ENCODE peak calls at places on chromosomes 5 and 9, in four cellular contexts. U is right lobe of liver, O is prostate gland, G is psoas muscle. D is an unnamed sample. For H3K9me3, the result is how much of the 10 kb centered on the place peaks cover.

GRCh38 chr9:136171009-136171800 is 33.7 kb downstream of the LHX3 start:
- DNase-seq in U (no peak), O (no peak), G (no peak), D (no peak)

GRCh38 chr5:126335871-126336270 is 87.3 kb upstream of the GRAMD2B start:
- DNase-seq in O (no peak), G (no peak), U (no peak), D (no peak)

GRCh38 chr9:133470427-133470924 is 8.4 kb downstream of the SLC2A6 start:
- DNase-seq in U (no peak), O (no peak), G (no peak), D (no peak)

GRCh38 chr5:97528941-97529340 is 345.9 kb upstream of the RIOK2 start:
- DNase-seq in U (no peak), G (no peak), O (no peak), D (peak)

GRCh38 chr9:107858260-107858659 is 368.7 kb upstream of the KLF4 start:
- DNase-seq in O (no peak), G (no peak), U (no peak), D (no peak)

GRCh38 chr5:87004101-87004500 is 263.6 kb upstream of the RASA1 start:
- DNase-seq in O (no peak), U (no peak), G (no peak), D (no peak)

GRCh38 chr5:68332546-68332945 is 117.0 kb downstream of the PIK3R1 start:
- DNase-seq in G (no peak), O (no peak), U (no peak), D (no peak)

GRCh38 chr9:89714316-89714715 is 109.5 kb downstream of the GADD45G start:
- DNase-seq in O (peak), U (no peak), G (no peak), D (peak)

GRCh38 chr5:59119480-59119879 is 536.6 kb downstream of the RAB3C start:
- DNase-seq in U (no peak), G (no peak), O (no peak), D (no peak)

GRCh38 chr9:85172001-85172978 is 502.8 kb downstream of the NTRK2 start:
- DNase-seq in G (no peak), U (no peak), O (no peak), D (peak)

GRCh38 chr9:118896356-118897000 is 472.8 kb downstream of the BRINP1 start:
- DNase-seq in O (no peak), U (no peak), G (no peak), D (peak)

GRCh38 chr5:10590226-10591047 is 26.6 kb downstream of the ANKRD33B start:
- DNase-seq in O (no peak), G (no peak), U (no peak), D (peak)

GRCh38 chr5:152883061-152883460 is 478.0 kb upstream of the NMUR2 start:
- DNase-seq in G (no peak), U (no peak), O (no peak), D (no peak)

GRCh38 chr9:116800074-116800473 is 113.0 kb downstream of the TRIM32 start:
- DNase-seq in O (no peak), U (no peak), G (no peak), D (no peak)

GRCh38 chr9:16154570-16155078 is 601.8 kb downstream of the CCDC171 start:
- DNase-seq in U (peak), G (peak), O (peak), D (peak)

GRCh38 chr9:12698986-12699385 is 5.8 kb downstream of the TYRP1 start:
- DNase-seq in G (no peak), U (no peak), O (no peak), D (no peak)

GRCh38 chr5:92581690-92582089 is 999.3 kb downstream of the NR2F1-AS1 start:
- DNase-seq in O (no peak), U (no peak), G (no peak), D (no peak)

GRCh38 chr5:54624671-54625583 is 107.4 kb downstream of the SNX18 start:
- DNase-seq in O (no peak), U (no peak), G (no peak), D (no peak)

GRCh38 chr5:116115163-116115562 is 30.3 kb downstream of the COMMD10 start:
- DNase-seq in O (no peak), G (no peak), U (no peak), D (no peak)

GRCh38 chr9:1231998-1232919 is 182.1 kb downstream of the DMRT2 start:
- DNase-seq in G (peak), O (peak), U (peak), D (peak)

GRCh38 chr5:178765753-178766300 is 35.4 kb upstream of the ZNF354A start:
- DNase-seq in O (no peak), U (no peak), G (no peak), D (no peak)

GRCh38 chr5:178769617-178770290 is 39.3 kb upstream of the ZNF354A start:
- DNase-seq in O (no peak), U (no peak), G (no peak), D (no peak)

GRCh38 chr5:178768371-178769260 is 38.2 kb upstream of the ZNF354A start:
- DNase-seq in U (no peak), G (no peak), O (no peak), D (no peak)

GRCh38 chr5:178770621-178771020 is 40.2 kb upstream of the ZNF354A start:
- DNase-seq in G (no peak), O (no peak), U (no peak), D (no peak)

GRCh38 chr5:178766936-178767912 is 36.8 kb upstream of the ZNF354A start:
- DNase-seq in O (no peak), U (no peak), G (no peak), D (no peak)
- H3K9me3 ChIP-seq in O (under half), U (under half), G (under half), D (under half)

GRCh38 chr9:10873999-10874398 is 261.2 kb upstream of the PTPRD start:
- DNase-seq in G (no peak), U (no peak), O (no peak), D (no peak)
- H3K9me3 ChIP-seq in G (under half), U (under half), O (under half), D (under half)

GRCh38 chr9:38276751-38277439 is 115.6 kb upstream of the ALDH1B1 start:
- DNase-seq in O (no peak), G (no peak), U (no peak), D (no peak)

GRCh38 chr9:38278457-38278856 is 114.0 kb upstream of the ALDH1B1 start:
- DNase-seq in G (no peak), U (no peak), O (no peak), D (no peak)

GRCh38 chr9:38280251-38280800 is 112.2 kb upstream of the ALDH1B1 start:
- DNase-seq in O (no peak), G (no peak), U (no peak), D (no peak)

GRCh38 chr9:38278931-38279532 is 113.5 kb upstream of the ALDH1B1 start:
- DNase-seq in U (no peak), G (no peak), O (no peak), D (no peak)

DNA sequence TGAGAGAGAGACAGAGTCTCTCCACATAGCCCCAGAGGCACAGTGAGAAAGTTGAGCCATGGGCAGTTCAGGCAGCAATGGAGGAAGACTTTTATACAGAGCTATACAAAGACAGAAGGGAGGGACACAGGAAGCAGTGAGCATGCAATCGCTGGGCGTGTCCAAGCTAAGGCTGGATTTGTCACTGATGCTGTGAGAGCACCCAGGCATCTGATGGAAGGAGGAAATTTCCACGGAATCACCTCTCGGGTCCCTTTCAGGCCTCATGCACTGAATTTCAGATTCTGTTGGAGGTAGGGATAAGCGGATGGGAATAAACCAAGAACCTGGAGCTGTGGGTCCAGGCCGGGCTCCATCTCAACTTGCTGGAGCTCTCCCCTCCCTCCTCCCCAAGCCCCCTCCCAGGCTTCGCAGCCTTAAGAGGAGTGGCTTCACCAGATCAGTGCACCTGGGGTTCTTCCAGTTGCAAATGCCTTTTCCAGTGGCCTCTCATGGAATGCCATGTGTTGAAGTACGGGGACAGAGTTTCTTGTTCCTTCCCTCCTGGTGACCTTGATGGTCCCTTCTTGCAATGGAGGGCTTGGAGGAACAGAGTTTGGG is 114.8 kb upstream of the ALDH1B1 start:
- DNase-seq in U (no peak), O (no peak), G (no peak), D (no peak)
- H3K9me3 ChIP-seq in U (under half), O (under half), G (under half), D (under half)

GRCh38 chr5:158212915-158213314 is 354.0 kb upstream of the CLINT1 start:
- DNase-seq in U (no peak), G (no peak), O (no peak), D (no peak)
- H3K9me3 ChIP-seq in U (under half), G (under half), O (under half), D (under half)

DNA sequence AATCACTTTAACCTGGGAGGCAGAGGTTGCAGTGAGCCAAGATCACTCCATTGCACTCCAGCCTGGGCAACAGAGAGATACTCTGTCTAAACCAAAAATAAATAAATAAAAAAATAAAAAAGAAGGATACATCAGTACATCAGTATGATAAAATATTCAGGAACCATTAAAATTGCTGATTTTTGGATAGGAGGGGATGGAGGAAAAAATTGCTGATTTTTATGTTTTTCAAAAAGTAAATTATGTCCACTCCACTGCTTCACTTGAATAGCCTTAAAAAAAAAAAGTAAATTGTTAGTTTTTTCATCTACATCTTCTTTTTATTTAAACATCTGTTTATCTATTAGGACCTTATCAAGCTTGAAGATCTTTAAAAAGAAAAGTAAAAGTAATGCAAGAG is 7.4 kb upstream of the GAPVD1 start:
- DNase-seq in O (no peak), G (no peak), U (no peak), D (no peak)
- H3K9me3 ChIP-seq in O (under half), G (under half), U (under half), D (under half)

DNA sequence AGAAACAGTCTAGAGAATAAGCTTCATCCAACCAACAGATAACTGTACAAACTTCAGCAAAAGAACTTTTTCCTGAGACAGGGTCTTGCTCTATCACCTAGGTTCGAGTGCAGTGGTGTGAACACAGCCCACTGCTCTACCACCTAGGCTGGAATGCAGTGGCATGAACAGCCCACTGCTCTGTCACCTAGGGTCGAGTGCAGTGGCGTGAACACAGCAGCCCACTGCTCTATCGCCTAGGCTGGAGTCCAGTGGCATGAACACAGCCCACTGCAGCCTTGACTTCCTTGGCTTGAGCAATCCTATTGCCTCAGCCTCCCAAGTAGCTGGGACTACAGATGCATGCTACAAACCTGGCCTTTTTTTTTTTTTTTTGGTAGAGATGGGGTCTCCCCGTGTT is 43.4 kb downstream of the ERMP1 start:
- DNase-seq in U (no peak), G (no peak), O (no peak), D (no peak)
- H3K9me3 ChIP-seq in U (under half), G (under half), O (under half), D (under half)

GRCh38 chr5:65418661-65419060 is 63.1 kb downstream of the ADAMTS6 start:
- DNase-seq in U (no peak), G (no peak), O (no peak), D (no peak)
- H3K9me3 ChIP-seq in U (under half), G (under half), O (under half), D (under half)

DNA sequence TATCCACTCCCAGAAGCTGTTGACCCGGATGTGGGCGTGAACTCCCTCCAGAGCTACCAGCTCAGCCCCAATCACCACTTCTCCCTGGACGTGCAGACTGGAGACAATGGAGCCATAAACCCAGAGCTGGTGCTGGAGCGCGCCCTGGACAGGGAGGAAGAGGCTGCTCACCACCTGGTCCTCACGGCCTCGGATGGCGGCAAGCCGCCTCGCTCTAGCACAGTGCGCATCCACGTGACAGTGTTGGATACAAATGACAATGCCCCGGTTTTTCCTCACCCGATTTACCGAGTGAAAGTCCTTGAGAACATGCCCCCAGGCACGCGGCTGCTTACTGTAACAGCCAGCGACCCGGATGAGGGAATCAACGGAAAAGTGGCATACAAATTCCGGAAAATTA is 834 bp downstream of the PCDHGA8 start:
- DNase-seq in G (no peak), U (no peak), O (no peak), D (no peak)
- H3K9me3 ChIP-seq in G (under half), U (under half), O (under half), D (under half)

GRCh38 chr5:179405054-179405416 is 59.8 kb upstream of the ADAMTS2 start:
- DNase-seq in U (no peak), O (no peak), G (no peak), D (no peak)
- H3K9me3 ChIP-seq in U (under half), O (under half), G (under half), D (under half)

D was measured in MG63.